ENCODE peak calls at places on chromosomes 4 and X, in seven cellular contexts. C is GM12878, Z is neuronal stem cell, G is endodermal cell, T is fibroblast of lung, D is mesendoderm, H is HepG2. Q is an unnamed sample.

GRCh38 chr4:1337376-1337831 is 9.6 kb upstream of the UVSSA start:
- DNase-seq in C (no peak), Z (no peak), G (no peak), T (no peak), D (peak), H (peak), Q (peak)

GRCh38 chr4:169184686-169185085 is 86.1 kb downstream of the SH3RF1 start:
- DNase-seq in C (no peak), Z (no peak), G (no peak), T (no peak), D (no peak), H (no peak), Q (no peak)

GRCh38 chr4:4590496-4590895 is 48.6 kb upstream of the STX18 start:
- DNase-seq in C (no peak), Z (no peak), G (no peak), T (peak), D (no peak), H (no peak), Q (no peak)

GRCh38 chrX:112654871-112655270 is 24.9 kb downstream of the LHFPL1 start:
- DNase-seq in C (no peak), Z (no peak), G (no peak), T (peak), D (no peak), H (no peak), Q (no peak)

GRCh38 chrX:39953879-39954278 is 143.9 kb downstream of the BCOR start:
- DNase-seq in C (no peak), Z (no peak), G (no peak), T (peak), D (no peak), H (peak), Q (peak)

GRCh38 chrX:129905787-129906580 is at the start of gene UTP14A:
- DNase-seq in C (peak), Z (peak), G (peak), T (peak), D (peak), H (peak), Q (peak)

GRCh38 chrX:103212749-103213457 is 2.0 kb upstream of the BEX4 start:
- DNase-seq in C (no peak), Z (no peak), G (no peak), T (no peak), D (no peak), H (no peak), Q (no peak)

GRCh38 chr4:110527156-110527555 is 51.2 kb downstream of the ENPEP start:
- DNase-seq in C (no peak), Z (no peak), G (no peak), T (no peak), D (no peak), H (no peak), Q (no peak)

GRCh38 chr4:89173336-89174090 is 62.2 kb downstream of the TIGD2 start:
- DNase-seq in C (no peak), Z (no peak), G (no peak), T (no peak), D (peak), H (no peak), Q (no peak)

GRCh38 chr4:75195111-75195510 is 262.2 kb downstream of the PARM1 start:
- DNase-seq in C (no peak), Z (no peak), G (peak), T (no peak), D (peak), H (no peak), Q (no peak)

GRCh38 chr4:145909331-145909730 is 29.3 kb downstream of the ZNF827 start:
- DNase-seq in C (no peak), Z (peak), G (peak), T (no peak), D (peak), H (no peak), Q (peak)

GRCh38 chrX:150692837-150693781 is at the start of gene MTMR1:
- DNase-seq in C (no peak), Z (no peak), G (peak), T (no peak), D (peak), H (no peak), Q (peak)

GRCh38 chr4:108301583-108302256 is 133.0 kb upstream of the LEF1 start:
- DNase-seq in C (no peak), Z (no peak), G (no peak), T (no peak), D (peak), H (no peak), Q (no peak)

GRCh38 chr4:8503801-8504200 is 63.2 kb downstream of the TRMT44 start:
- DNase-seq in C (no peak), Z (no peak), G (peak), T (no peak), D (no peak), H (no peak), Q (no peak)

GRCh38 chr4:41146716-41147506 is 67.4 kb downstream of the APBB2 start:
- DNase-seq in C (no peak), Z (peak), G (peak), T (peak), D (no peak), H (no peak), Q (no peak)

GRCh38 chr4:117327491-117327890 is 242.1 kb upstream of the TRAM1L1 start:
- DNase-seq in C (no peak), Z (no peak), G (no peak), T (peak), D (no peak), H (no peak), Q (no peak)

GRCh38 chr4:100848865-100849264 is 331.0 kb upstream of the EMCN start:
- DNase-seq in C (no peak), Z (no peak), G (peak), T (no peak), D (peak), H (no peak), Q (no peak)

GRCh38 chr4:13859423-13859822 is 231.9 kb upstream of the BOD1L1 start:
- DNase-seq in C (no peak), Z (no peak), G (no peak), T (no peak), D (no peak), H (no peak), Q (no peak)

GRCh38 chr4:13860126-13860525 is 232.6 kb upstream of the BOD1L1 start:
- DNase-seq in C (no peak), Z (peak), G (peak), T (no peak), D (peak), H (peak), Q (no peak)

GRCh38 chr4:13857800-13858199 is 230.3 kb upstream of the BOD1L1 start:
- DNase-seq in C (no peak), Z (no peak), G (no peak), T (no peak), D (no peak), H (no peak), Q (no peak)

GRCh38 chr4:13857397-13857796 is 229.9 kb upstream of the BOD1L1 start:
- DNase-seq in C (no peak), Z (no peak), G (no peak), T (no peak), D (no peak), H (no peak), Q (no peak)

DNA sequence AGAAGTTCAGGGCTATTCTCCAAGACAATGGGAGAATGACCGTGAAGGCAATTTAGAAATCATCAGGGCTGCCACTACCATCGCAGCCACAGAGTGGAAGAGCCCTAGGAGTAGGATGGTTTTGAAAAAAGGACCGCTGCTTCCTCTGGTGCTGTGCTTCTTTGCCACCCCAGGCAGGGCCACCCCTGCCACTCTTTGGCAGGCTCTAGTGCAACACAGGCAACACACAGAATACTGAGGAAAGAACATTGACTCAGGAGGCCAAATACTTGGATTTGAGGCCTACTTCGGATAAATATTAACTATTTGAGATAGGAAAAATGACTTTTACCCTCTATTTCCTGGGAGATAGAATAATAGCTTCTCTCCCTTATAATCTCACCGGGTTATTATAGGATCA is 228.9 kb upstream of the BOD1L1 start:
- DNase-seq in C (no peak), Z (no peak), G (no peak), T (no peak), D (no peak), H (no peak), Q (no peak)
- H3K27ac ChIP-seq in C (no peak), Z (no peak), G (no peak), T (no peak), D (no peak), H (no peak), Q (no peak)

GRCh38 chr4:139764192-139764591 is 98.6 kb downstream of the MGST2 start:
- DNase-seq in C (no peak), Z (no peak), G (no peak), T (no peak), D (no peak), H (no peak), Q (no peak)

GRCh38 chr4:139764686-139765085 is 99.1 kb downstream of the MGST2 start:
- DNase-seq in C (no peak), Z (no peak), G (no peak), T (no peak), D (no peak), H (no peak), Q (no peak)

GRCh38 chr4:139763205-139763604 is 97.6 kb downstream of the MGST2 start:
- DNase-seq in C (no peak), Z (no peak), G (peak), T (no peak), D (peak), H (no peak), Q (no peak)

GRCh38 chr4:139762715-139763114 is 97.1 kb downstream of the MGST2 start:
- DNase-seq in C (no peak), Z (no peak), G (no peak), T (no peak), D (no peak), H (no peak), Q (no peak)

DNA sequence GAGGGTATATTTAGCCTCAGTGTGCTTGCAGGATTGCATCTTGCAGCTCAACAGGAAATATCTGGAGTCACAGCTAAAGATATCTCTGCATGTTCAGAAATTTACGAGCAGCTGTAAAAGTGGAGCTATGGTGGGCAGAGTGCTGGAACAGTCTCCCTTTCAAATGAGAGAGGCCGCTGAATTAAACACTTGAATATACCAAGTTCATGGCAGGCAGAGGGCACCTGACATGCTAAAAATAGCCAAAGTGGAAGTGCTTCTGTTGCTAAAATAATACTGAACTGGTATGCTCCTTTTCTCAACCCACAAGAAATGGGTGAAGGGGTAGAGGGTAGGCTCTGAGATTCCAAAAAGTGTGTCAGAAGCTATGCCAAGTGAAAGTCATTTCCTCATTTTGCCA is 98.0 kb downstream of the MGST2 start:
- DNase-seq in C (no peak), Z (no peak), G (no peak), T (no peak), D (no peak), H (no peak), Q (no peak)
- H3K9ac ChIP-seq in C (no peak), Z (no peak), G (no peak), T (no peak), D (no peak), H (no peak), Q (no peak)

GRCh38 chr4:152594981-152595916 is 59.4 kb upstream of the FBXW7 start:
- DNase-seq in C (peak), Z (no peak), G (no peak), T (no peak), D (no peak), H (no peak), Q (no peak)
- H3K27ac ChIP-seq in C (peak), Z (no peak), G (no peak), T (no peak), D (no peak), H (no peak), Q (no peak)

DNA sequence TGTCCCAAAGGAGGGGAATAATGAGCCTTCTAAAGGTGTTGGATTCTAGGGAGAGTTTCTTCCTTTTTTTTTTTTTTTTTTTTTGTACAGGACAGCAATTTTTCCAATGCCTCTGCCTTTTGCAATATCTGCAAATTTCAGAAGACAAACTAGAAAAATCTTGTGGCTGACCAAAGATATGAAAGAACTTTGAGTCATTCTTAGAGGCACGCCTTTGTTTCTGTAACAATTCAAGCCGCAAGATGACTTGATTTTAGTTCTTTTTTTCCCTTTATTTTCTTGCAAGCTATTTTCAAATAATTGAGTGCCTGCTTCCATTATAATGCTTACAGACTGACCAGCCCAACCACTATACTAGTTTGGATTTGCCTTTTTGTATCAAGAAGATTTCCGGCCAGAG is 47.6 kb upstream of the UXT start:
- DNase-seq in C (no peak), Z (no peak), G (no peak), T (peak), D (no peak), H (no peak), Q (no peak)
- H3K9ac ChIP-seq in C (no peak), Z (no peak), G (no peak), T (no peak), D (no peak), H (no peak), Q (no peak)

GRCh38 chrX:42090395-42090794 is 167.0 kb upstream of the CASK start:
- DNase-seq in C (no peak), Z (no peak), G (no peak), T (no peak), D (no peak), H (no peak), Q (no peak)

GRCh38 chrX:42097491-42097890 is 174.1 kb upstream of the CASK start:
- DNase-seq in C (no peak), Z (no peak), G (no peak), T (no peak), D (no peak), H (no peak), Q (no peak)

GRCh38 chrX:42094208-42094607 is 170.9 kb upstream of the CASK start:
- DNase-seq in C (no peak), Z (no peak), G (no peak), T (no peak), D (no peak), H (no peak), Q (no peak)

GRCh38 chrX:42096262-42096939 is 173.0 kb upstream of the CASK start:
- DNase-seq in C (no peak), Z (no peak), G (no peak), T (peak), D (no peak), H (peak), Q (no peak)

GRCh38 chrX:42093756-42094155 is 170.4 kb upstream of the CASK start:
- DNase-seq in C (peak), Z (no peak), G (no peak), T (no peak), D (no peak), H (no peak), Q (no peak)
- H3K27ac ChIP-seq in C (no peak), Z (no peak), G (no peak), T (peak), D (no peak), H (no peak), Q (no peak)

GRCh38 chr4:24978291-24979072 is 52.3 kb downstream of the LGI2 start:
- DNase-seq in C (no peak), Z (no peak), G (peak), T (no peak), D (no peak), H (no peak), Q (no peak)
- H3K9ac ChIP-seq in C (no peak), Z (no peak), G (no peak), T (no peak), D (no peak), H (no peak), Q (no peak)

GRCh38 chr4:142402156-142402555 is 443.9 kb downstream of the INPP4B start:
- DNase-seq in C (no peak), Z (no peak), G (no peak), T (peak), D (peak), H (no peak), Q (no peak)
- H3K27ac ChIP-seq in C (no peak), Z (no peak), G (peak), T (no peak), D (no peak), H (no peak), Q (no peak)

DNA sequence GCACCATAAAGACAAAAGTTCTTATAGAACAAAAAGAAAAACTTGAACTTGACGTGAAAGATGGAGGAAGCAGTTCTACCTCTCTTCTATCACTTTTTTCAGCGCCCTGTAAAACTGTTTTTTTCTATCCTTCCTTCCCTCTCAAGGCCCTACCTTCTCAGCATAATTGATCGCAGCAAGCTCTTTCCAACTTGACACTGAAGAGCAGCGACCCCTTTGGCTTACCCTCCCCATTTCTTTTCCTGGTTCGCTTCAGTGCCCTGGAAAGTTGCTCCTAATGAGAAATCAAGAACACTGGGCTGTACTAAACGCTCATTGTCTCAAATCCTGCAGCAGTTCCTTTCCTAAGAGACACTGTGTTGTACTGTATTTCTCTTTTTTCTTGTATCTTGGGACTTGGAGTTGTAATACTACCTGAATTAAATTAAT is 150.6 kb upstream of the SLC4A4 start:
- DNase-seq in C (no peak), Z (peak), G (peak), T (peak), D (peak), H (no peak), Q (no peak)
- H3K9ac ChIP-seq in C (no peak), Z (no peak), G (no peak), T (peak), D (no peak), H (no peak), Q (peak)

Q was measured in kidney.